ENCODE peak calls at places on chromosomes 7 and 10, in eight cellular contexts. One of them, this sample, is unnamed. For H3K9me3, the result is how much of the 10 kb centered on the place peaks cover.

GRCh38 chr10:21943633-21944265 is 59.8 kb downstream of the DNAJC1 start:
- DNase-seq in effector memory CD4-positive, alpha-beta T cell: no peak
- DNase-seq in aorta: no peak
- DNase-seq in upper lobe of right lung: no peak
- DNase-seq in mammary epithelial cell: no peak
- DNase-seq in HCT116: no peak
- DNase-seq in lower lobe of right lung: no peak
- DNase-seq in neuronal stem cell: no peak
- DNase-seq in this sample: no peak

GRCh38 chr7:2934211-2934731 is 90.2 kb upstream of the GNA12 start:
- DNase-seq in upper lobe of right lung: peak
- DNase-seq in lower lobe of right lung: peak
- DNase-seq in mammary epithelial cell: peak
- DNase-seq in effector memory CD4-positive, alpha-beta T cell: no peak
- DNase-seq in HCT116: peak
- DNase-seq in neuronal stem cell: no peak
- DNase-seq in aorta: peak
- DNase-seq in this sample: no peak

GRCh38 chr7:47513741-47514241 is 68.1 kb downstream of the TNS3 start:
- DNase-seq in effector memory CD4-positive, alpha-beta T cell: no peak
- DNase-seq in HCT116: no peak
- DNase-seq in aorta: no peak
- DNase-seq in mammary epithelial cell: no peak
- DNase-seq in upper lobe of right lung: no peak
- DNase-seq in neuronal stem cell: no peak
- DNase-seq in lower lobe of right lung: no peak
- DNase-seq in this sample: no peak

GRCh38 chr7:149194799-149195179 is 557 bp upstream of the ZNF282 start:
- DNase-seq in mammary epithelial cell: no peak
- DNase-seq in lower lobe of right lung: no peak
- DNase-seq in neuronal stem cell: no peak
- DNase-seq in effector memory CD4-positive, alpha-beta T cell: no peak
- DNase-seq in HCT116: no peak
- DNase-seq in aorta: no peak
- DNase-seq in upper lobe of right lung: no peak
- DNase-seq in this sample: no peak

GRCh38 chr7:81956520-81956919 is 186.7 kb upstream of the HGF start:
- DNase-seq in HCT116: peak
- DNase-seq in mammary epithelial cell: no peak
- DNase-seq in aorta: no peak
- DNase-seq in lower lobe of right lung: no peak
- DNase-seq in effector memory CD4-positive, alpha-beta T cell: no peak
- DNase-seq in upper lobe of right lung: no peak
- DNase-seq in neuronal stem cell: peak
- DNase-seq in this sample: no peak

GRCh38 chr7:98168181-98168903 is 42.9 kb upstream of the BHLHA15 start:
- DNase-seq in neuronal stem cell: peak
- DNase-seq in lower lobe of right lung: no peak
- DNase-seq in upper lobe of right lung: no peak
- DNase-seq in effector memory CD4-positive, alpha-beta T cell: peak
- DNase-seq in HCT116: peak
- DNase-seq in aorta: peak
- DNase-seq in mammary epithelial cell: peak
- DNase-seq in this sample: peak

GRCh38 chr10:132381726-132382125 is 15.3 kb upstream of the PWWP2B start:
- DNase-seq in HCT116: no peak
- DNase-seq in effector memory CD4-positive, alpha-beta T cell: no peak
- DNase-seq in mammary epithelial cell: no peak
- DNase-seq in aorta: no peak
- DNase-seq in neuronal stem cell: no peak
- DNase-seq in lower lobe of right lung: no peak
- DNase-seq in upper lobe of right lung: no peak
- DNase-seq in this sample: no peak

GRCh38 chr7:145082366-145083240 is 246.8 kb upstream of the TPK1 start:
- DNase-seq in aorta: no peak
- DNase-seq in effector memory CD4-positive, alpha-beta T cell: no peak
- DNase-seq in neuronal stem cell: no peak
- DNase-seq in upper lobe of right lung: no peak
- DNase-seq in HCT116: no peak
- DNase-seq in mammary epithelial cell: no peak
- DNase-seq in lower lobe of right lung: no peak
- DNase-seq in this sample: no peak

GRCh38 chr7:2482725-2483451 is 6.7 kb upstream of the GRIFIN start:
- DNase-seq in aorta: no peak
- DNase-seq in neuronal stem cell: no peak
- DNase-seq in effector memory CD4-positive, alpha-beta T cell: no peak
- DNase-seq in upper lobe of right lung: no peak
- DNase-seq in lower lobe of right lung: no peak
- DNase-seq in HCT116: no peak
- DNase-seq in mammary epithelial cell: no peak
- DNase-seq in this sample: no peak

GRCh38 chr7:69599211-69599878 is 1.1 kb downstream of the AUTS2 start:
- DNase-seq in HCT116: no peak
- DNase-seq in aorta: no peak
- DNase-seq in lower lobe of right lung: no peak
- DNase-seq in effector memory CD4-positive, alpha-beta T cell: no peak
- DNase-seq in upper lobe of right lung: peak
- DNase-seq in mammary epithelial cell: no peak
- DNase-seq in neuronal stem cell: peak
- DNase-seq in this sample: peak

GRCh38 chr10:1198453-1199344 is 142.5 kb downstream of the WDR37 start:
- DNase-seq in HCT116: no peak
- DNase-seq in upper lobe of right lung: peak
- DNase-seq in neuronal stem cell: no peak
- DNase-seq in lower lobe of right lung: peak
- DNase-seq in mammary epithelial cell: no peak
- DNase-seq in effector memory CD4-positive, alpha-beta T cell: no peak
- DNase-seq in aorta: no peak
- DNase-seq in this sample: no peak

GRCh38 chr10:71285180-71285545 is 33.9 kb upstream of the SLC29A3 start:
- DNase-seq in mammary epithelial cell: peak
- DNase-seq in effector memory CD4-positive, alpha-beta T cell: no peak
- DNase-seq in HCT116: no peak
- DNase-seq in upper lobe of right lung: no peak
- DNase-seq in lower lobe of right lung: no peak
- DNase-seq in aorta: no peak
- DNase-seq in neuronal stem cell: peak
- DNase-seq in this sample: peak

GRCh38 chr7:90645784-90646183 is 49.7 kb downstream of the CDK14 start:
- DNase-seq in upper lobe of right lung: no peak
- DNase-seq in mammary epithelial cell: no peak
- DNase-seq in neuronal stem cell: no peak
- DNase-seq in HCT116: no peak
- DNase-seq in aorta: no peak
- DNase-seq in lower lobe of right lung: no peak
- DNase-seq in effector memory CD4-positive, alpha-beta T cell: no peak
- DNase-seq in this sample: peak

GRCh38 chr7:157827045-157827862 is 490.4 kb downstream of the DNAJB6 start:
- DNase-seq in neuronal stem cell: no peak
- DNase-seq in upper lobe of right lung: peak
- DNase-seq in HCT116: no peak
- DNase-seq in mammary epithelial cell: no peak
- DNase-seq in effector memory CD4-positive, alpha-beta T cell: no peak
- DNase-seq in lower lobe of right lung: no peak
- DNase-seq in aorta: peak
- DNase-seq in this sample: no peak

GRCh38 chr7:66921918-66922486 is 977 bp downstream of the TMEM248 start:
- DNase-seq in effector memory CD4-positive, alpha-beta T cell: peak
- DNase-seq in lower lobe of right lung: no peak
- DNase-seq in mammary epithelial cell: peak
- DNase-seq in upper lobe of right lung: no peak
- DNase-seq in neuronal stem cell: no peak
- DNase-seq in HCT116: no peak
- DNase-seq in aorta: no peak
- DNase-seq in this sample: no peak

GRCh38 chr10:132662186-132662920 is 123.6 kb downstream of the NKX6-2 start:
- DNase-seq in aorta: no peak
- DNase-seq in effector memory CD4-positive, alpha-beta T cell: no peak
- DNase-seq in upper lobe of right lung: no peak
- DNase-seq in HCT116: no peak
- DNase-seq in lower lobe of right lung: peak
- DNase-seq in neuronal stem cell: no peak
- DNase-seq in mammary epithelial cell: no peak
- DNase-seq in this sample: no peak

GRCh38 chr7:18289801-18290200 is 205.7 kb upstream of the HDAC9 start:
- DNase-seq in effector memory CD4-positive, alpha-beta T cell: no peak
- DNase-seq in mammary epithelial cell: no peak
- DNase-seq in HCT116: no peak
- DNase-seq in upper lobe of right lung: no peak
- DNase-seq in aorta: no peak
- DNase-seq in lower lobe of right lung: no peak
- DNase-seq in neuronal stem cell: no peak
- DNase-seq in this sample: no peak

GRCh38 chr7:38438938-38439337 is 165.5 kb upstream of the TARP start:
- DNase-seq in mammary epithelial cell: no peak
- DNase-seq in aorta: no peak
- DNase-seq in lower lobe of right lung: no peak
- DNase-seq in effector memory CD4-positive, alpha-beta T cell: no peak
- DNase-seq in upper lobe of right lung: no peak
- DNase-seq in neuronal stem cell: no peak
- DNase-seq in HCT116: no peak
- DNase-seq in this sample: no peak

GRCh38 chr10:88232029-88232895 is 350.9 kb downstream of the RNLS start:
- DNase-seq in neuronal stem cell: no peak
- DNase-seq in effector memory CD4-positive, alpha-beta T cell: no peak
- DNase-seq in upper lobe of right lung: peak
- DNase-seq in mammary epithelial cell: no peak
- DNase-seq in lower lobe of right lung: peak
- DNase-seq in HCT116: no peak
- DNase-seq in aorta: peak
- DNase-seq in this sample: peak

GRCh38 chr7:104825099-104825498 is 188.9 kb upstream of the KMT2E start:
- DNase-seq in neuronal stem cell: no peak
- DNase-seq in effector memory CD4-positive, alpha-beta T cell: no peak
- DNase-seq in HCT116: no peak
- DNase-seq in upper lobe of right lung: no peak
- DNase-seq in lower lobe of right lung: no peak
- DNase-seq in mammary epithelial cell: no peak
- DNase-seq in aorta: no peak
- DNase-seq in this sample: no peak

GRCh38 chr10:97185326-97186058 is at the start of gene SLIT1:
- DNase-seq in upper lobe of right lung: peak
- DNase-seq in neuronal stem cell: no peak
- DNase-seq in effector memory CD4-positive, alpha-beta T cell: no peak
- DNase-seq in HCT116: no peak
- DNase-seq in aorta: no peak
- DNase-seq in mammary epithelial cell: no peak
- DNase-seq in lower lobe of right lung: no peak
- DNase-seq in this sample: peak
- H3K4me3 ChIP-seq in upper lobe of right lung: no peak
- H3K4me3 ChIP-seq in neuronal stem cell: peak
- H3K4me3 ChIP-seq in effector memory CD4-positive, alpha-beta T cell: peak
- H3K4me3 ChIP-seq in HCT116: no peak
- H3K4me3 ChIP-seq in aorta: no peak
- H3K4me3 ChIP-seq in mammary epithelial cell: no peak
- H3K4me3 ChIP-seq in lower lobe of right lung: no peak
- H3K4me3 ChIP-seq in this sample: no peak

GRCh38 chr7:97119747-97120146 is 2.2 kb downstream of the SDHAF3 start:
- DNase-seq in mammary epithelial cell: no peak
- DNase-seq in upper lobe of right lung: no peak
- DNase-seq in HCT116: no peak
- DNase-seq in effector memory CD4-positive, alpha-beta T cell: no peak
- DNase-seq in neuronal stem cell: no peak
- DNase-seq in aorta: no peak
- DNase-seq in lower lobe of right lung: no peak
- DNase-seq in this sample: no peak
- H3K9me3 ChIP-seq in mammary epithelial cell: under half
- H3K9me3 ChIP-seq in upper lobe of right lung: under half
- H3K9me3 ChIP-seq in HCT116: under half
- H3K9me3 ChIP-seq in effector memory CD4-positive, alpha-beta T cell: under half
- H3K9me3 ChIP-seq in neuronal stem cell: under half
- H3K9me3 ChIP-seq in aorta: under half
- H3K9me3 ChIP-seq in lower lobe of right lung: under half
- H3K9me3 ChIP-seq in this sample: under half

DNA sequence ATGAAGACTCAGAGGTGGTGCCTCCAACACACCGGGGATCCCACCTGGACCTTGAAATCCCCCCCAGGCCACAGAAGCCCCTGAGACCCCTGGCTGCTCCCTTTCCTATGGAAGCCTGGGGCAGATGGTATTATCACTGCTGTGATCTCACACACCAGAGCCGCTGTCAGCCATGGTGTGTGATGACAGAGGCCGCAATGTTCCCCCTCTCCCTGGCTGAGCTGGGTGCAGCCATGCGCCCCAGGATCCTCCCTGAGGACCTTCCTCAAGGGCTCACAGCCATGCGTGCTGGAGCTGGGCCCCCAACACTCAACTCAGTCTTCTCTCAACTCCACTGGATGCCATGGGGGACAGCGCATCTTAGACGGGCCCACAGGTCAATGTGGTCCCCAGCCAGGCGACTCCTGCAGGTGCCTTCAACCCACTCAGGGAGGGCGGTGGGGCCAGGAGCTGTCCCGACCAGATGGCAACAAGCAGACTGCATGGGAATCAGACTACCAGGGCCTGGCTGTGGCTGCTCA is 44.9 kb downstream of the VIPR2 start:
- DNase-seq in mammary epithelial cell: no peak
- DNase-seq in lower lobe of right lung: no peak
- DNase-seq in upper lobe of right lung: peak
- DNase-seq in aorta: peak
- DNase-seq in HCT116: no peak
- DNase-seq in effector memory CD4-positive, alpha-beta T cell: no peak
- DNase-seq in neuronal stem cell: no peak
- DNase-seq in this sample: no peak
- H3K27ac ChIP-seq in mammary epithelial cell: no peak
- H3K27ac ChIP-seq in lower lobe of right lung: no peak
- H3K27ac ChIP-seq in upper lobe of right lung: no peak
- H3K27ac ChIP-seq in aorta: peak
- H3K27ac ChIP-seq in HCT116: no peak
- H3K27ac ChIP-seq in effector memory CD4-positive, alpha-beta T cell: no peak
- H3K27ac ChIP-seq in neuronal stem cell: no peak
- H3K27ac ChIP-seq in this sample: no peak

DNA sequence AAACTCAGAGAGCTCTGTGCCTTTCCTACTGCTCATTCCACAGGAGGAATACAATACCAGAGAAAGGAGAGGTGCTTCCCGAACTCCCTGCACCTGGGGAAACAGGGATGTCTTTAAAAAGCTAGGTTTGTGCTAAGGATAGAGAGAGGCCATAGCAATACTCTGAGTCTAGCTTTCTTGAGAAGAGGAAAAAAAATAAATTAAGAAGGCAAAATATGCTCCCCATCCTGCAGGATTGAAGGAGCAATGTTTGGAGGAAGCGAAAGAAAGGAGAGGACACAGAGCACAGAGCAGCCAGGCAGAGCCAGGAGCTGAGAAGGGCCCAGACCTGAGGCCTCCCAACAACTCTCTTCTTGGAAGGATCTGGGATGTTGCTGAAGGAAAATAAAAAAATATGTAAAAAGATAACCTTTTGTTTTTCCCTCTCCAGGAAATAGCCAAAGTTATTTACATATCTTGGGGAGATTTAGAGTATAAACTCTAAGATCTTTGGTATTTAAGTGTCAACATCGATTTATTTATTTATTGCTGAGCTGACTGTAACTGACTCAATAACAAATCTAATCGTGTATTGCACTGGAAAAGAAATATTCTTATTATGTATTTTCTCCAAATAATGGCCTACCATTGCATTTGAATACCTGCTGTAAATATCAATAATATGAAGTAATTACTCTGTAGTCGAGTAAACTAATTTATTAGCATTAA is 1.6 kb upstream of the HOXA11 start:
- DNase-seq in effector memory CD4-positive, alpha-beta T cell: no peak
- DNase-seq in neuronal stem cell: no peak
- DNase-seq in HCT116: no peak
- DNase-seq in upper lobe of right lung: no peak
- DNase-seq in mammary epithelial cell: no peak
- DNase-seq in aorta: no peak
- DNase-seq in lower lobe of right lung: no peak
- DNase-seq in this sample: no peak
- H3K4me3 ChIP-seq in effector memory CD4-positive, alpha-beta T cell: no peak
- H3K4me3 ChIP-seq in neuronal stem cell: no peak
- H3K4me3 ChIP-seq in HCT116: no peak
- H3K4me3 ChIP-seq in upper lobe of right lung: no peak
- H3K4me3 ChIP-seq in mammary epithelial cell: no peak
- H3K4me3 ChIP-seq in aorta: no peak
- H3K4me3 ChIP-seq in lower lobe of right lung: no peak
- H3K4me3 ChIP-seq in this sample: no peak